ENCODE peak calls at places on chromosomes 2 and 18, in ten cellular contexts. O is prostate gland; X is PC-3; T is AG04450; S is left lung; Y is endothelial cell; Q is cardiac muscle cell; U is mucosa of descending colon; P is breast epithelium; N is CD8-positive, alpha-beta T cell. K is an unnamed sample.

GRCh38 chr2:124186801-124187200 is 161.7 kb downstream of the CNTNAP5 start:
- DNase-seq in N (no peak), P (no peak), S (no peak), O (no peak), T (no peak), X (no peak), U (no peak), Q (no peak), Y (no peak), K (no peak)

GRCh38 chr2:46284812-46285211 is 12.4 kb upstream of the EPAS1 start:
- DNase-seq in P (no peak), N (no peak), S (no peak), U (no peak), T (no peak), X (no peak), Y (no peak), O (no peak), Q (no peak), K (no peak)

GRCh38 chr18:23540867-23541266 is 37.6 kb downstream of the RMC1 start:
- DNase-seq in Q (peak), O (no peak), T (no peak), P (no peak), U (no peak), S (no peak), Y (no peak), N (no peak), X (no peak), K (no peak)

GRCh38 chr2:81077396-81077795 is 772.8 kb upstream of the LRRTM1 start:
- DNase-seq in U (no peak), N (no peak), O (no peak), X (peak), P (no peak), T (no peak), S (no peak), Q (no peak), Y (no peak), K (no peak)

GRCh38 chr18:58417752-58418151 is 211.1 kb downstream of the ALPK2 start:
- DNase-seq in T (no peak), S (no peak), N (no peak), O (peak), Y (no peak), U (no peak), Q (peak), X (peak), P (peak), K (no peak)

GRCh38 chr2:125073440-125073839 is 1048.4 kb downstream of the CNTNAP5 start:
- DNase-seq in U (no peak), T (no peak), Y (no peak), Q (no peak), N (no peak), X (no peak), P (no peak), S (no peak), O (no peak), K (no peak)

GRCh38 chr18:27789406-27789805 is 387.5 kb downstream of the CDH2 start:
- DNase-seq in S (no peak), N (no peak), Q (no peak), O (no peak), Y (no peak), X (peak), T (no peak), P (no peak), U (no peak), K (no peak)

GRCh38 chr2:40394030-40394429 is 57.9 kb downstream of the SLC8A1 start:
- DNase-seq in N (no peak), O (no peak), S (no peak), U (no peak), X (no peak), P (no peak), Y (no peak), T (no peak), Q (no peak), K (no peak)

GRCh38 chr2:9308186-9308955 is 101.8 kb downstream of the ASAP2 start:
- DNase-seq in P (no peak), S (no peak), N (no peak), O (no peak), X (peak), U (no peak), Q (peak), T (no peak), Y (no peak), K (no peak)

GRCh38 chr2:118464546-118464945 is 376.3 kb downstream of the INSIG2 start:
- DNase-seq in Q (no peak), O (no peak), N (no peak), U (no peak), T (no peak), S (no peak), P (no peak), Y (no peak), X (no peak), K (no peak)

GRCh38 chr2:234195516-234195915 is 145.0 kb downstream of the SPP2 start:
- DNase-seq in U (no peak), S (no peak), X (peak), Q (no peak), T (no peak), O (no peak), P (no peak), Y (no peak), N (no peak), K (no peak)

GRCh38 chr18:57856707-57857280 is 53.7 kb upstream of the ATP8B1 start:
- DNase-seq in N (no peak), U (no peak), P (no peak), Q (no peak), Y (no peak), O (no peak), S (no peak), X (no peak), T (no peak), K (no peak)

GRCh38 chr2:138818479-138818878 is 38.3 kb upstream of the NXPH2 start:
- DNase-seq in O (no peak), T (no peak), Q (peak), P (no peak), N (no peak), U (no peak), S (no peak), Y (no peak), X (no peak), K (no peak)

GRCh38 chr2:35081001-35081628 is 1274.5 kb upstream of the CRIM1 start:
- DNase-seq in N (no peak), X (peak), O (no peak), T (no peak), P (no peak), Y (no peak), Q (peak), S (no peak), U (no peak), K (no peak)

GRCh38 chr18:48987821-48988220 is 37.1 kb upstream of the SMAD7 start:
- DNase-seq in N (no peak), Y (no peak), X (no peak), P (no peak), T (no peak), U (no peak), Q (no peak), S (no peak), O (no peak), K (no peak)

GRCh38 chr2:46068604-46069003 is 228.6 kb upstream of the EPAS1 start:
- DNase-seq in Q (no peak), P (no peak), N (no peak), T (no peak), Y (no peak), X (no peak), S (no peak), U (no peak), O (no peak), K (no peak)

GRCh38 chr2:218993345-218994315 is at the start of gene CRYBA2:
- DNase-seq in O (no peak), Y (peak), Q (no peak), S (peak), P (no peak), N (no peak), U (no peak), T (no peak), X (peak), K (no peak)

DNA sequence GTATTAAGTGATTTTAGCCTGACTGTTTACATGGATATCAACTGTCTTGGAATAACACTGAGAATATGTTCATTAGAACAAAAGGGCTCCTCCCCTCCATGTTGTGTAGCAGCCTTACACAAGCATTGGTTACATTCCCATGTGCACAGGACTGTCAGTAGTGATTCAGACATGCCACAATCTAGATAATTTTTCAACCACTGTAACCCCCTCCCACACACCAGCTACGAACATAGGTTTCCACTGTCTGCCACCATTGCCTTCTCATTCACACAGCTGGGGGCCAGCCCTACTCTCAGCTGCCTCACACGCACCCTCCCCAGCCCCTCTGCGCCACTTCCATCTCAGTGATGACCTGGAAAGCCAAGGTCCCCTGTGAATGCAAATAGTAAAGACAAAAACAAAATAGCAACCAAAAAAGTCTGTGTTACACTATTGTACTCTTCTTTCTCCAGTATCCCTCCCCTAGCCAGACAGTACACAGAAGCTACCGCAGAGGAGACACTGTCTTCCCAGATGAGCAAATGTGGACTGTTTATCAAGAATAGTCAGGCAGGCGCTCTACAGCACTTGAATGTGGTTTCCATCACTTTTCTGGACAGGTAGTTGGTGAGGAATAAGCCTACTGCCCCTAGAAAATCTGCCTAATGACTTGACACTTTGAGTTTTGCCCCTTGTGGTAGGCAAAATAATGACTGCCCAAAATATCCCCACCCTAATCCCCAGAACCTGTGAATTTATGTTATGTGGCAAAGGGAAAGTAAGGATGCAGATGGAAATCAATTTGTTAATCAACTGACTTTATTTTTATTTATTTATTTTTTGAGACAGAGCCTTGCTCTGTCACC is 27.9 kb upstream of the TYMS start:
- DNase-seq in Q (peak), S (no peak), Y (no peak), O (no peak), N (no peak), P (no peak), U (no peak), X (no peak), T (no peak), K (no peak)
- TF ChIP-seq CTCF in Q (no peak), S (no peak), Y (peak), O (no peak), N (no peak), P (no peak), U (no peak), X (peak), T (peak), K (peak)

GRCh38 chr2:116749994-116750393 is 1064.5 kb upstream of the DDX18 start:
- DNase-seq in O (no peak), U (no peak), T (no peak), X (no peak), P (no peak), Q (no peak), N (no peak), Y (no peak), S (no peak), K (no peak)

DNA sequence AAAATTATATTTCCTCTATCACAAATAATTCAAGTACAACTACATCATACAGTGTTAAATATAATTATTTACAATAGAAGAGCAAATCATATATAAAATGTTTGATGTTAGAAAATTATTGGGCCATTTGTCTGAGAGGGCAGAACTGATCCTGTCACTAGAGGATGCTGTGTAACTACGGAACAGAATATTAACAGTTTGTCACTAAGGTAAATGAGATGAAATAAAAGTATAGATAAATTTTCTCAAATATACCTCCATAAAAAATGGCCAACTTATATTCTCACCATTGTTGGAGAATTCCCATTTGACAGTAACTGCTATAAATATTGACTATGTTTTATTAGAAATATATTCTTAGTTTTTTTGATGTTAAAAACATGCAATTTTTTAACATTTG is 1067.4 kb upstream of the DDX18 start:
- DNase-seq in T (no peak), Y (no peak), N (no peak), S (no peak), Q (no peak), U (no peak), O (no peak), X (peak), P (no peak), K (no peak)
- TF ChIP-seq CTCF in T (no peak), Y (no peak), N (no peak), S (no peak), Q (no peak), U (peak), O (no peak), X (peak), P (no peak), K (no peak)

DNA sequence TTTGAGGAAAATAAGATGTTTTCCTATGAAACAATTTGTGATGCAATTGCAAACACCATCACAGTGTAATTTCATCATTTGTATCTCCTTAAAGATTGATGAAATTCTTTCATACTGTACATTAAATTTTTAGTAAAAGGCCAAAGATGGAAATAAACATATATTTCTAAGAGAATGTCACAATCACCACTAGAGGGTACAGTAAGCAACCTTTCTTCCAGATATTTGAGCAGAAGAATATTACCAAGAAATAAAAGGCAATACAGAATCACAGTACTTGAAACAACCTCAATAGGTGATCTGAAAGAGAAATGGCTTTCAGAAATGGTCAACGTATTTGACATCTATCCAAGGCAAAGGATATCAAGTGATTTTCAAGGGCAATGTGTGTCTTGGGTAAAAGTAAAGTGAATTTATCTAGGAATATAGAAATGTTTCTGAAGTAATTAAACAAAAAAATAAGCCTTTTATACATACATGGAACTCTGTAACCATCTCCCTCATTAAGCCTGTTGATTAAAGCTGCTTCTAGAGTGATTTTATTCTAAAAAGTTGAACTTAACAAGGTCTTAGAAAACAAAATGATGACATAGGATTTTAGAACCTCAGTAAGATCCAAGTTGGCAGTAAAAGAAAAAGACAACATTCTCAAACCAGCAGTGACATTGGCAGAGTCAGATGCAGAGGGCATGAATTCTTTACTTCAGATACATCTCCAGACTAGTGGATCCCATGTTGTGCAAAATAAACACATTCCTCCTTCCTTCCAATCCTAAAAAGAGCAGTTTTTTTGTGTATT is 90.3 kb upstream of the SESTD1 start:
- DNase-seq in O (no peak), S (no peak), N (no peak), Q (no peak), T (no peak), P (no peak), U (no peak), Y (no peak), X (peak), K (no peak)
- TF ChIP-seq CTCF in O (no peak), S (no peak), N (no peak), Q (peak), T (peak), P (no peak), U (no peak), Y (peak), X (peak), K (peak)

GRCh38 chr2:199596549-199596948 is 138.8 kb upstream of the SATB2 start:
- DNase-seq in Y (no peak), P (no peak), S (no peak), O (no peak), Q (peak), X (peak), N (no peak), T (no peak), U (no peak), K (peak)
- TF ChIP-seq CTCF in Y (no peak), P (no peak), S (peak), O (no peak), Q (peak), X (peak), N (no peak), T (peak), U (peak), K (peak)

DNA sequence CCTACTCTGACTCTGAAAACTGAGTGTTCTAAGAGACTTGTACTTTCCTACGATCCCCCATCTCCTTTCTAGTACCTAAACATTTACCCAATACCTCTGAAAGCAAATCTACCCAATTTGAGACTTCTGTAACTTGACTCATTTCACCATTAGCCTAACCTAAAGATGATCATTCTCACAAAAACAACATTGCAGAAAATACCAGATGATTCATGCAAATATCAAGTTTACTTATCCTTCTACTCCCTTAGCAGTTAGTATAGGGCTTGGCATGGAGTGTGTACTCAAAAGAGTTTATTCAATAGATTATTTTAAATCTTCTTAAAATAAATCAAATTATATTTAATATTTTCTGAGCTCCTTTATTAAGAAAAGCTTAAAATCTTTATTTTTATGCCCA is 89.6 kb downstream of the NR4A2 start:
- DNase-seq in P (no peak), U (no peak), S (no peak), X (peak), O (no peak), T (no peak), Q (no peak), N (no peak), Y (no peak), K (no peak)
- TF ChIP-seq CTCF in P (no peak), U (no peak), S (no peak), X (no peak), O (no peak), T (no peak), Q (no peak), N (no peak), Y (no peak), K (no peak)

GRCh38 chr2:1584691-1585485 is 159.4 kb downstream of the PXDN start:
- DNase-seq in Q (no peak), S (peak), N (no peak), Y (no peak), T (no peak), O (no peak), X (peak), U (no peak), P (no peak), K (peak)
- TF ChIP-seq CTCF in Q (peak), S (no peak), N (no peak), Y (no peak), T (peak), O (no peak), X (peak), U (no peak), P (no peak), K (peak)

GRCh38 chr2:217360111-217360510 is 500.2 kb upstream of the TNP1 start:
- DNase-seq in O (no peak), U (no peak), P (peak), Y (no peak), N (no peak), S (no peak), X (no peak), T (no peak), Q (no peak), K (no peak)

GRCh38 chr2:217362290-217362689 is 502.4 kb upstream of the TNP1 start:
- DNase-seq in S (no peak), Q (no peak), P (no peak), N (no peak), O (no peak), T (no peak), X (no peak), Y (no peak), U (no peak), K (no peak)

GRCh38 chr2:217362710-217363109 is 502.8 kb upstream of the TNP1 start:
- DNase-seq in S (no peak), O (no peak), P (no peak), Q (no peak), N (no peak), U (no peak), X (no peak), T (no peak), Y (no peak), K (no peak)

GRCh38 chr2:217361491-217361890 is 501.6 kb upstream of the TNP1 start:
- DNase-seq in T (no peak), S (no peak), N (no peak), U (no peak), Y (no peak), P (no peak), X (no peak), Q (no peak), O (no peak), K (no peak)

GRCh38 chr2:217360781-217361485 is 501.1 kb upstream of the TNP1 start:
- DNase-seq in X (peak), Q (peak), S (no peak), Y (no peak), U (no peak), P (no peak), O (peak), N (no peak), T (peak), K (peak)
- TF ChIP-seq CTCF in X (no peak), Q (no peak), S (no peak), Y (no peak), U (no peak), P (no peak), O (no peak), N (no peak), T (no peak), K (peak)

GRCh38 chr2:196846295-196846694 is 37.1 kb upstream of the C2orf66 start:
- DNase-seq in S (no peak), N (no peak), U (no peak), Y (no peak), Q (no peak), X (no peak), T (no peak), P (no peak), O (no peak), K (no peak)

GRCh38 chr2:196853301-196854087 is 44.3 kb upstream of the C2orf66 start:
- DNase-seq in O (no peak), X (no peak), P (no peak), U (no peak), N (no peak), Q (no peak), Y (no peak), T (no peak), S (no peak), K (no peak)

GRCh38 chr2:196851068-196851467 is 41.9 kb upstream of the C2orf66 start:
- DNase-seq in Y (no peak), S (no peak), O (no peak), N (no peak), P (no peak), U (no peak), T (no peak), Q (no peak), X (no peak), K (no peak)

GRCh38 chr2:196845371-196845770 is 36.2 kb upstream of the C2orf66 start:
- DNase-seq in Q (no peak), S (no peak), U (no peak), Y (no peak), N (no peak), P (no peak), O (no peak), T (no peak), X (no peak), K (no peak)

DNA sequence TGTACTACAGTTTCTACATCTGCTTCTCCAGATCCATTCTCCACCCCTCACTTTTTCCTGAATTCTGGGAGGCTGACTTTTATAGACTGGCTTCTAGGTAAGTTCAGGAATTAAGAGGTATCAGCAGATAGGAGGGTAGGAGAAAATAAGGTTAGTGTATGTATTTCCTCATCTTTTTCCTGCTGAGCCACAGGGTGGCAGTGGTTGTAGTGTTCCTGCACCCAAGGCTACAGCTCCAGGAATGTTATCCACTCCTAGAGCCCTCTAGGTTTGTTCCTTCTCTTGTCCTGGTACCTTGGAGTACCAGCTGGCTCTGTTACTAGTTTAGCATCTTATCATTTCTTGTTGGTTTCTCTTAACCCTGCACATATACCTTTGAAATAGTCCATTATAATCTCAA is 40.7 kb upstream of the C2orf66 start:
- DNase-seq in N (no peak), O (peak), S (no peak), X (peak), Q (peak), U (peak), P (no peak), T (no peak), Y (no peak), K (peak)
- TF ChIP-seq CTCF in N (no peak), O (no peak), S (no peak), X (peak), Q (peak), U (no peak), P (no peak), T (peak), Y (no peak), K (peak)